ENCODE peak calls at places on chromosomes 11 and 22, in nine cellular contexts. X is heart left ventricle; S is neuronal stem cell; R is Karpas-422; C is body of pancreas; W is effector memory CD4-positive, alpha-beta T cell; I is right lobe of liver; O is adrenal gland; Z is spleen. N is an unnamed sample. For H3K4me1, the result is how much of the 10 kb centered on the place peaks cover.

GRCh38 chr11:73324665-73325035 is 16.6 kb downstream of the ARHGEF17 start:
- DNase-seq in X (no peak), S (no peak), R (no peak), C (no peak), W (no peak), I (no peak), O (no peak), Z (no peak), N (no peak)

GRCh38 chr22:22702874-22703570 is 58.6 kb downstream of the GGTLC2 start:
- DNase-seq in X (no peak), S (no peak), R (no peak), C (no peak), W (no peak), I (no peak), O (peak), Z (no peak), N (no peak)

GRCh38 chr11:45146072-45147016 is at the start of gene PRDM11:
- DNase-seq in X (peak), S (peak), R (peak), C (peak), W (peak), I (peak), O (peak), Z (peak), N (no peak)

GRCh38 chr11:118625036-118625690 is 17.7 kb downstream of the PHLDB1 start:
- DNase-seq in X (no peak), S (no peak), R (no peak), C (no peak), W (no peak), I (no peak), O (no peak), Z (no peak), N (no peak)

GRCh38 chr11:68340784-68341556 is 28.6 kb downstream of the LRP5 start:
- DNase-seq in X (no peak), S (no peak), R (no peak), C (no peak), W (no peak), I (no peak), O (no peak), Z (no peak), N (no peak)

GRCh38 chr11:29844701-29845379 is 172.0 kb downstream of the KCNA4 start:
- DNase-seq in X (no peak), S (no peak), R (no peak), C (no peak), W (no peak), I (no peak), O (no peak), Z (no peak), N (no peak)

GRCh38 chr11:6505577-6506240 is 8.6 kb downstream of the DNHD1 start:
- DNase-seq in X (no peak), S (no peak), R (peak), C (peak), W (no peak), I (no peak), O (no peak), Z (no peak), N (peak)

GRCh38 chr22:29816128-29816527 is 21.9 kb downstream of the ASCC2 start:
- DNase-seq in X (peak), S (no peak), R (no peak), C (no peak), W (no peak), I (peak), O (peak), Z (no peak), N (no peak)

GRCh38 chr11:107840120-107840479 is 18.5 kb downstream of the SLC35F2 start:
- DNase-seq in X (no peak), S (no peak), R (no peak), C (no peak), W (no peak), I (no peak), O (no peak), Z (no peak), N (no peak)

DNA sequence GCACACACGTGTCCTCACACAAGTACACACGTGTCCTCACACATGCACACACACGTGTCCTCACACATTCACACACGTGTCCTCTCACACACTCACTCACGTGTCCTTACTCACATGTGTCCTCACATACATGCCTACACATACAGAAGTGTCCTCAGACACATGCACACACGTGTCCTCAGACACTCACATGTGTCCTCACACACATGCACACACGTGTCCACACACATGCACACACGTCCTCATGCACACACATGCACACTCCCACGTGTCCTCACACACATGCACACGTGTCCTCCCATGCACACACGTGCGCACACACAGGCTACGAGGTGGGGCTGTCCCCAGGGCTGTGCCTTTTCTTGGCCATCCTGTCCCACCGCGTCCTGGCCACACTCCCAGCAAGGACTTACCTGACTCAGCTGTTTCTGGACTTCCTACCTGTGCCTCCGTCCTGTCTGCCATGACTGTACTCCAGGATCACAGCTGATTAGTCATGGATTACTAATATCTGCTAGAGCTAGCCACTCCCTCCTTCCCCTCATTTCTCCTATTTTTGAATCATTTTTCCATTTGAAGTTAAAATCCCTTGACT is 990.2 kb downstream of the BRD1 start:
- DNase-seq in X (no peak), S (no peak), R (no peak), C (no peak), W (no peak), I (no peak), O (no peak), Z (peak), N (no peak)
- H3K4me1 ChIP-seq in X (under half), S (under half), R (under half), C (under half), W (under half), I (under half), O (under half), Z (under half), N (under half)

GRCh38 chr22:32204211-32204855 is 540 bp downstream of the RFPL2 start:
- DNase-seq in X (no peak), S (no peak), R (no peak), C (no peak), W (no peak), I (no peak), O (no peak), Z (no peak), N (no peak)

GRCh38 chr22:32203181-32204105 is 1.4 kb downstream of the RFPL2 start:
- DNase-seq in X (no peak), S (no peak), R (no peak), C (no peak), W (no peak), I (no peak), O (no peak), Z (no peak), N (no peak)

GRCh38 chr22:32205974-32206773 is 1.3 kb upstream of the RFPL2 start:
- DNase-seq in X (no peak), S (no peak), R (no peak), C (no peak), W (no peak), I (no peak), O (no peak), Z (no peak), N (no peak)

GRCh38 chr22:32206774-32207758 is 2.2 kb upstream of the RFPL2 start:
- DNase-seq in X (no peak), S (no peak), R (peak), C (no peak), W (no peak), I (peak), O (no peak), Z (peak), N (no peak)

GRCh38 chr22:32204856-32205722 is at the start of gene RFPL2:
- DNase-seq in X (peak), S (peak), R (no peak), C (no peak), W (no peak), I (peak), O (no peak), Z (no peak), N (no peak)
- H3K4me3 ChIP-seq in X (peak), S (peak), R (no peak), C (no peak), W (peak), I (no peak), O (no peak), Z (peak), N (peak)

GRCh38 chr11:3159296-3160190 is 5.6 kb downstream of the OSBPL5 start:
- DNase-seq in X (peak), S (no peak), R (no peak), C (peak), W (no peak), I (peak), O (peak), Z (peak), N (no peak)
- H3K27ac ChIP-seq in X (peak), S (peak), R (no peak), C (no peak), W (no peak), I (peak), O (peak), Z (peak), N (no peak)

DNA sequence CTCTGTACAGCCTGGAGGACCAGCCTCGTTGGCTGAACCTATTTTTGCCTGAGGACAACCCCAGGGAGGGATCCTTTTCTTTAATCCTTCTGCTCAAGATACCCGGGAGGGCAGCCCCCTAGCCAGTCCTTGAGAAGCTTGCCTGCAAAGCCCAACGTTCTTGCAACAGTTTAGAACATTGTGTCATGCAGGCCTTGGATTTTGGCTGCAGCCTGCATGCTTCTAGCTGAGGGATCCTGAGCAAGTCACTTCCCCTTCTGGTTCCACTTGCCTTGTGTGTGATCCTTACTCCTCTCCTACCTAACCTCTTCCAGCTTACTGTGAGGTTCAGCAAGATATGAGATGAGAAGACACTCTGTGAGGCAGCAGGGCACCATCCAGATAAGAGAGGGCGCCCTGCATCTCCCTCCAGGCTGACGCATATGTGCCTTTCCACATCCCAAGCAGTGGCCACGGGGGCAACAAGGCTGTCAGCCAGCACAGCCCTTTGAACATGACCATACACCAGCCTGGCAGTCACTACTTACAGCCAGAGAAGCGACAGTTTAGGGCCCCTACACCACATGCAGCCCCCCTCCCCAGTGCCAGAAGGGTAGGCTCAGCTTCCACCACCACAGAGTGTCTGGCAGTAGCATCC is 76.1 kb downstream of the C11orf58 start:
- DNase-seq in X (no peak), S (no peak), R (no peak), C (no peak), W (no peak), I (no peak), O (peak), Z (no peak), N (no peak)
- H3K4me1 ChIP-seq in X (under half), S (under half), R (under half), C (under half), W (under half), I (under half), O (under half), Z (under half), N (under half)

N was measured in iPS DF 6.9.